ENCODE peak calls at places on chromosomes 12 and 14, in four cellular contexts. I is ovary, K is hepatocyte, Q is mucosa of descending colon. O is an unnamed sample.
A peak's percentile ranks its signal among the peaks of the same experiment; 100 is the strongest.

GRCh38 chr14:67251573-67252226 is 10.5 kb downstream of the PALS1 start:
- DNase-seq in I (no peak), K (no peak), Q (no peak), O (no peak)

GRCh38 chr14:37122288-37122687 is 50.1 kb downstream of the SLC25A21 start:
- DNase-seq in I (no peak), K (peak; percentile 6), Q (no peak), O (no peak)

GRCh38 chr14:74836251-74836957 is 39.5 kb downstream of the PROX2 start:
- DNase-seq in I (no peak), K (no peak), Q (no peak), O (no peak)

GRCh38 chr12:52093346-52093745 is 13.8 kb downstream of the SMIM41 start:
- DNase-seq in I (no peak), K (no peak), Q (no peak), O (peak; percentile 95)

GRCh38 chr12:106089935-106090334 is 48.8 kb downstream of the NUAK1 start:
- DNase-seq in I (no peak), K (no peak), Q (no peak), O (no peak)

GRCh38 chr12:125092872-125093680 is 27.8 kb downstream of the AACS start:
- DNase-seq in I (no peak), K (peak; percentile 78), Q (peak; percentile 75), O (no peak)

GRCh38 chr12:58961166-58961565 is 40.9 kb upstream of the LRIG3 start:
- DNase-seq in I (no peak), K (no peak), Q (no peak), O (no peak)

GRCh38 chr12:47903151-47903611 is 1.6 kb downstream of the VDR start:
- DNase-seq in I (no peak), K (peak; percentile 44), Q (peak; percentile 65), O (no peak)

GRCh38 chr14:67493092-67493717 is 4.7 kb upstream of the TMEM229B start:
- DNase-seq in I (no peak), K (no peak), Q (no peak), O (no peak)

GRCh38 chr12:70719672-70720420 is 82.6 kb upstream of the PTPRB start:
- DNase-seq in I (no peak), K (peak; percentile 71), Q (peak; percentile 41), O (no peak)
- TF ChIP-seq CTCF in I (no peak), K (peak; percentile 99), Q (peak; percentile 74), O (peak; percentile 83)

GRCh38 chr14:20707622-20708021 is 19.1 kb downstream of the ANG start:
- DNase-seq in I (no peak), K (peak; percentile 46), Q (no peak), O (no peak)

GRCh38 chr14:20711275-20712069 is 22.9 kb downstream of the ANG start:
- DNase-seq in I (no peak), K (no peak), Q (no peak), O (no peak)

GRCh38 chr14:20714593-20715250 is 26.2 kb downstream of the ANG start:
- DNase-seq in I (peak; percentile 46), K (peak; percentile 34), Q (peak; percentile 65), O (peak; percentile 60)

GRCh38 chr14:20712900-20713299 is 24.3 kb downstream of the ANG start:
- DNase-seq in I (no peak), K (no peak), Q (no peak), O (no peak)
- H3K4me1 ChIP-seq in I (no peaks in the 10 kb centered on the region), K (no peaks in the 10 kb centered on the region), Q (no peaks in the 10 kb centered on the region), O (no peaks in the 10 kb centered on the region)

GRCh38 chr12:3797649-3798048 is 44.7 kb upstream of the CRACR2A start:
- DNase-seq in I (no peak), K (no peak), Q (no peak), O (no peak)
- TF ChIP-seq CTCF in I (no peak), K (no peak), Q (no peak), O (no peak)

DNA sequence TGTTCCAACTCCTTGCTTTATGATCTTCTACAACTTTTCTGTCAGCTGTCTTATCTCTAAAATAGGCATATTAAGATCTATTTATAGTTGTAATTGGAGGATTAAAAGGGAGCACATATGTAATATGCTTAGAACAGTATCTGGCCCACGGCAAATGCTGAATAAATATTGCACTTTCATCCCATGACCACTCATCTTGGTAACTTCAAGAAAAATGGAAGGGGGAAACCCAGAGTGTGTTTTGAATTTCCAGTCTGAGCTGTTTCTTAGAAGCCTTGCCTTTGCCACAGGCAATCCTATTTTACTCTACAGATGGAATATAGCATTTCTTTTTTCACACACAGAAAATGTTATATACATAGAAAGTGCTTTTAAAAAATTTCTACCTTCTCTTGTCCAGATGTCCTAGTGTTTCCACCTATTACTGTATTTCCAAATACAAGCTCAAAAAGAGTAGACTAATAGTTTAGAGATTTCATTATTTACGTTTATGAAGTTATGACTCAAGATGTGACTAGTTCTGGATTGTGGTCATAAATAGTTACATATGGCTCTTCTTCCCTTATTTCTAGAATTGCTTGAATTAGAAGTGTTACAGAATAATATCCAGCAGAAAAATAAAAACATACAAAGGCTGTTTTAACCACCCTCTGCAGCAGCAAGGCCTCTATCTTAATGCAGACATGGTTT is 6.2 kb upstream of the STXBP6 start:
- DNase-seq in I (no peak), K (no peak), Q (no peak), O (no peak)
- H3K4me1 ChIP-seq in I (no peaks in the 10 kb centered on the region), K (no peaks in the 10 kb centered on the region), Q (peaks cover 11% of the 10 kb centered on the region), O (no peaks in the 10 kb centered on the region)

GRCh38 chr12:43336962-43337555 is 214.9 kb downstream of the ADAMTS20 start:
- DNase-seq in I (no peak), K (peak; percentile 21), Q (no peak), O (no peak)
- TF ChIP-seq CTCF in I (no peak), K (peak; percentile 65), Q (no peak), O (peak; percentile 37)

GRCh38 chr14:34966413-34966812 is 16.4 kb upstream of the SRP54 start:
- DNase-seq in I (no peak), K (no peak), Q (no peak), O (no peak)
- H3K4me1 ChIP-seq in I (no peaks in the 10 kb centered on the region), K (no peaks in the 10 kb centered on the region), Q (no peaks in the 10 kb centered on the region), O (no peaks in the 10 kb centered on the region)

DNA sequence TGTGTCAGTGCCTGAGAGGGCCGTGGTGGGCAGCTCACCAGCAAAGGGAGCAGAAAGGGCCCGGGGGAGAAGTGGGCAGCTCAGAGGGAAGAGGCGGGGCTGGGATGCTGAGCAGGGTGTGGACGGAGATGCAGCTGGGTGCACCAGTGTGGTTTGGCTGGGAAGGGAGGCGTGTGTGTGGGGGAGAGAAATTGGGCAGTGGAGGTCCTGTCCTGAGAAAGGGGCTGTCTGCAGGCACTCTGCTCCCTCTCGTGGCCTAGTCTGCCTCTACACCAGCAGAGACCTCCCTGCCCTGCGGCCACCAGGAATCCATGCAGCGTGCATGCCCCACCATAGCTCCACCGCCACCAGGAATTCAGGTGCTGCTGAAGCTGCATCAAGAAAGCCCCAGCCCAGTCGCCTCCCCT is 6.4 kb downstream of the TMEM121 start:
- DNase-seq in I (no peak), K (peak; percentile 4), Q (no peak), O (no peak)
- TF ChIP-seq CTCF in I (no peak), K (no peak), Q (no peak), O (no peak)

DNA sequence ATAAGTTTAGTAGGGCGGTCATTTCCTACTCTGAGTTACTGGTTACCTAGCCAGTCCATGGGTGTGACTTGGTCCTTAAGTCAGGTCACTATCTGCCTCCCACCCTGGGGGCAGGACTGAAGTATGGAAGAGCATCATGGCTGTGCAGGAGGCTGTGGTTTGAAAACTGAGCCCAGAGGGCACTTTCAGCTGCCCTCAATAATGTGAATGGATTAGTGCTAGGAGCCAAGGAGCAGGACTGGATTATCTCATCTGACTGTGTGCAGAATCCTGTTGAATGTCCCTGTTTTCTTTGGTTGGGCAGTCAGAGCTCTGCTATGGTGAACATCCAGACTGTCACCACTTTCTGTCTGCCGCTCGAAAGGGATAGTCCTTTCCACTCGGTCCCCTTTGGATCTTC is 1.6 kb downstream of the ATXN7L3B start:
- DNase-seq in I (no peak), K (no peak), Q (no peak), O (no peak)
- H3K4me1 ChIP-seq in I (peaks cover 16% of the 10 kb centered on the region), K (peaks cover 29% of the 10 kb centered on the region), Q (peaks cover 18% of the 10 kb centered on the region), O (no peaks in the 10 kb centered on the region)

O was measured in right lobe of liver.